ENCODE peak calls at places on chromosomes 16 and 17, in five cellular contexts. H, K, C, I and B are unnamed samples.

GRCh38 chr16:78705694-78706093 is 606.2 kb downstream of the WWOX start:
- DNase-seq in H (no peak), K (peak; percentile 66), C (peak; percentile 11), I (no peak), B (peak; percentile 34)

GRCh38 chr17:79393358-79394038 is 217.4 kb downstream of the RBFOX3 start:
- DNase-seq in H (peak; percentile 49), K (peak; percentile 43), C (peak; percentile 89), I (peak; percentile 83), B (peak; percentile 66)

GRCh38 chr17:77898521-77899434 is 59.7 kb upstream of the TNRC6C start:
- DNase-seq in H (no peak), K (no peak), C (no peak), I (no peak), B (no peak)

GRCh38 chr17:48055531-48056245 is 7.5 kb downstream of the NFE2L1 start:
- DNase-seq in H (no peak), K (peak; percentile 52), C (no peak), I (no peak), B (no peak)

GRCh38 chr16:61858996-61859395 is 177.2 kb downstream of the CDH8 start:
- DNase-seq in H (no peak), K (no peak), C (no peak), I (no peak), B (peak; percentile 2)

GRCh38 chr16:82793550-82794244 is 166.9 kb downstream of the CDH13 start:
- DNase-seq in H (no peak), K (no peak), C (no peak), I (no peak), B (no peak)

GRCh38 chr16:76081936-76082335 is 195.3 kb upstream of the CNTNAP4 start:
- DNase-seq in H (no peak), K (peak; percentile 88), C (no peak), I (no peak), B (no peak)

GRCh38 chr17:39486242-39486641 is 25.0 kb downstream of the CDK12 start:
- DNase-seq in H (no peak), K (peak; percentile 34), C (no peak), I (peak; percentile 8), B (no peak)

GRCh38 chr17:333626-334396 is 18.8 kb downstream of the RPH3AL start:
- DNase-seq in H (no peak), K (no peak), C (no peak), I (peak; percentile 60), B (no peak)

GRCh38 chr17:35596530-35597233 is 9.6 kb downstream of the AP2B1 start:
- DNase-seq in H (no peak), K (no peak), C (no peak), I (no peak), B (no peak)

GRCh38 chr17:32623196-32623595 is 136.4 kb downstream of the CDK5R1 start:
- DNase-seq in H (no peak), K (no peak), C (no peak), I (no peak), B (no peak)

GRCh38 chr17:31397256-31397939 is 5.9 kb downstream of the RAB11FIP4 start:
- DNase-seq in H (no peak), K (no peak), C (no peak), I (no peak), B (no peak)

GRCh38 chr16:81384006-81384405 is 60.6 kb upstream of the CMIP start:
- DNase-seq in H (no peak), K (no peak), C (no peak), I (no peak), B (no peak)

GRCh38 chr16:51953541-51953940 is 593.4 kb downstream of the TOX3 start:
- DNase-seq in H (no peak), K (no peak), C (no peak), I (no peak), B (no peak)

GRCh38 chr16:85457366-85457765 is 155.8 kb upstream of the GSE1 start:
- DNase-seq in H (no peak), K (peak; percentile 46), C (no peak), I (no peak), B (peak; percentile 56)

GRCh38 chr16:10036951-10037350 is 145.3 kb downstream of the GRIN2A start:
- DNase-seq in H (no peak), K (no peak), C (no peak), I (no peak), B (no peak)

GRCh38 chr16:69166946-69167930 is 19.7 kb upstream of the SNTB2 start:
- DNase-seq in H (no peak), K (peak; percentile 59), C (no peak), I (no peak), B (no peak)

GRCh38 chr17:77264617-77265230 is 124.0 kb downstream of the SEC14L1 start:
- DNase-seq in H (no peak), K (no peak), C (no peak), I (no peak), B (no peak)

GRCh38 chr17:81867123-81867951 is 3.8 kb downstream of the ARHGDIA start:
- DNase-seq in H (no peak), K (no peak), C (no peak), I (peak; percentile 52), B (no peak)

GRCh38 chr16:19316846-19317245 is 31.3 kb downstream of the CLEC19A start:
- DNase-seq in H (no peak), K (no peak), C (no peak), I (no peak), B (no peak)

GRCh38 chr17:8747731-8748130 is 3.1 kb upstream of the CCDC42 start:
- DNase-seq in H (no peak), K (no peak), C (no peak), I (no peak), B (no peak)

GRCh38 chr16:68539704-68540370 is 746 bp downstream of the ZFP90 start:
- DNase-seq in H (no peak), K (peak; percentile 53), C (no peak), I (no peak), B (peak; percentile 49)

GRCh38 chr17:70423562-70423961 is 254.2 kb downstream of the KCNJ2 start:
- DNase-seq in H (no peak), K (no peak), C (no peak), I (no peak), B (no peak)

GRCh38 chr17:3039748-3040147 is 23.7 kb downstream of the OR1D5 start:
- DNase-seq in H (no peak), K (no peak), C (no peak), I (no peak), B (no peak)

GRCh38 chr17:13600475-13601316 is 1.0 kb downstream of the HS3ST3A1 start:
- DNase-seq in H (no peak), K (no peak), C (no peak), I (no peak), B (no peak)

GRCh38 chr17:4747847-4748246 is 8.1 kb upstream of the CXCL16 start:
- DNase-seq in H (peak; percentile 23), K (no peak), C (no peak), I (no peak), B (no peak)

GRCh38 chr17:4743898-4744297 is 4.2 kb upstream of the CXCL16 start:
- DNase-seq in H (no peak), K (no peak), C (no peak), I (no peak), B (no peak)

GRCh38 chr17:4743216-4743615 is 3.5 kb upstream of the CXCL16 start:
- DNase-seq in H (no peak), K (no peak), C (no peak), I (no peak), B (no peak)

GRCh38 chr17:4742629-4743028 is 2.9 kb upstream of the CXCL16 start:
- DNase-seq in H (no peak), K (no peak), C (no peak), I (no peak), B (no peak)

GRCh38 chr17:4744999-4745969 is 5.6 kb upstream of the CXCL16 start:
- DNase-seq in H (no peak), K (no peak), C (no peak), I (no peak), B (no peak)
- TF ChIP-seq CTCF in H (no peak), K (no peak), C (no peak), I (no peak), B (no peak)

GRCh38 chr17:73145641-73146040 is 19.2 kb upstream of the SSTR2 start:
- DNase-seq in H (no peak), K (no peak), C (no peak), I (no peak), B (no peak)
- H3K27ac ChIP-seq in H (no peak overlapping the region), K (no peak overlapping the region), C (no peak overlapping the region), I (no peak overlapping the region), B (no peak overlapping the region)

DNA sequence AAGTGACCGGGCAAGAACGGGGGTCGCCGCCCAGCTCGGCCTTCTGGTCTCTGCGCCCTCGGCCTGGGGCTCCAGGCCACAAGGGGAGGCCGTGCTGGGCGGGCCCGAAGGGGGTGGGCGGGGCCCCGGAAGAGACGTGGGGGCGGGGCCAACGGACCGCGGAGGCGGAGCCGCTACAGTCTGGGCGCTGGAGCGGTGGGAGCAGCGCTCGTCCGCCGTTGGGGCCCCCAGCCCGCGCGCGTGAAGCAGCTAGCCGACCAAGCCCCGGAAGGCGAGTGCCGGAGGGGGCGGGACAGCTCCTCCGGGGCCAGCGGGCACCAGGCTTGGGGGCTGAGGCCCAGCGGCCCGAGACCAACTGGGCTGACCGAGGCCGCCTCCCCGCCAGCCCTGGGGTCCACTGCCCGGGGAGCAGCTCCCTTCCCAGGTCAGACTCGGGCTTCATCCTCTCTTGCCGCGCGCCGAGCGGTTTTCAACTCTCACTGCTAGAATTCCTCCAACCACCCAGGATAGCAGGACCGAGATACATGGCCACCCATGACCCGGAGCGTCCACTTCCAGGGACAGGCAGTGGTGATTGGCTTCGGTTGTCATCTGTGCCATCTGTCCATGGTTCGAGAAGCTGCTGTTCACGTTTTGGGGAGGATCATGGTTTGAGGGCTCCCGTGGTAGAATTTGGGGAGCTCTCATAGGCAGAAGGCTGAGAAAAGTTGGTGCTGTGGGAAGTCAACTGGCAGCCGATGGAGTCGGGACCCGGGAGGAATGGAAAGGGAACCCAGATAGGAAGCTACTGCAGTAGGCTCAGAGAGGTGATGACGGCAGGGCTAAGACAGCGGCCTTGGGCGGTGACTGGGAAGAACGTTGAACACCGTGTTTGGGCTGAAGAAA is 44.6 kb upstream of the LCMT1 start:
- DNase-seq in H (peak; percentile 69), K (peak; percentile 48), C (peak; percentile 85), I (peak; percentile 87), B (peak; percentile 79)
- TF ChIP-seq CTCF in H (no peak), K (no peak), C (no peak), I (no peak), B (no peak)

GRCh38 chr16:1612320-1613111 is at the start of gene CRAMP1:
- DNase-seq in H (no peak), K (peak; percentile 36), C (peak; percentile 38), I (no peak), B (peak; percentile 38)

GRCh38 chr16:1613240-1613639 is 1.1 kb downstream of the CRAMP1 start:
- DNase-seq in H (no peak), K (peak; percentile 14), C (no peak), I (no peak), B (peak; percentile 16)

GRCh38 chr16:1613728-1614225 is 1.6 kb downstream of the CRAMP1 start:
- DNase-seq in H (no peak), K (peak; percentile 34), C (no peak), I (peak; percentile 30), B (peak; percentile 36)

GRCh38 chr16:1615761-1616160 is 3.6 kb downstream of the CRAMP1 start:
- DNase-seq in H (no peak), K (no peak), C (no peak), I (no peak), B (no peak)

GRCh38 chr16:1614226-1615102 is 2.3 kb downstream of the CRAMP1 start:
- DNase-seq in H (no peak), K (peak; percentile 40), C (peak; percentile 58), I (peak; percentile 31), B (peak; percentile 57)
- H3K27ac ChIP-seq in H (no peak overlapping the region), K (peak overlapping the region; percentile 49), C (peak overlapping the region; percentile 93), I (peak overlapping the region; percentile 64), B (peak overlapping the region; percentile 96)